ENCODE peak calls at places on chromosomes 2 and 18, in six cellular contexts. J, K, M, S, X and A are unnamed samples.

GRCh38 chr18:44786697-44787096 is 106.0 kb downstream of the SETBP1 start:
- DNase-seq in K (no peak), S (no peak), J (peak), X (no peak), M (no peak), A (no peak)

GRCh38 chr2:234218261-234219180 is 168.0 kb downstream of the SPP2 start:
- DNase-seq in X (peak), M (no peak), S (no peak), K (no peak), J (no peak), A (no peak)

GRCh38 chr2:62042944-62043343 is 137.5 kb downstream of the COMMD1 start:
- DNase-seq in M (no peak), J (no peak), K (peak), S (no peak), X (peak), A (no peak)

GRCh38 chr2:12619975-12620374 is 96.8 kb upstream of the TRIB2 start:
- DNase-seq in M (no peak), J (no peak), K (peak), S (no peak), X (peak), A (peak)

GRCh38 chr2:3349211-3349693 is 28.4 kb downstream of the EIPR1 start:
- DNase-seq in J (no peak), S (peak), K (no peak), X (peak), M (no peak), A (peak)

GRCh38 chr2:11777066-11777782 is 30.8 kb downstream of the LPIN1 start:
- DNase-seq in S (no peak), M (no peak), K (peak), X (peak), J (no peak), A (no peak)

GRCh38 chr18:78950386-78950785 is 29.2 kb upstream of the SALL3 start:
- DNase-seq in K (no peak), X (no peak), M (no peak), S (no peak), J (no peak), A (no peak)

GRCh38 chr18:27778441-27778840 is 398.5 kb downstream of the CDH2 start:
- DNase-seq in X (peak), J (no peak), S (peak), M (no peak), K (peak), A (no peak)

GRCh38 chr2:216004408-216005283 is 8.7 kb downstream of the MREG start:
- DNase-seq in M (no peak), X (no peak), S (no peak), J (no peak), K (no peak), A (no peak)

GRCh38 chr2:86633094-86633740 is 9.6 kb upstream of the RNF103 start:
- DNase-seq in J (no peak), X (no peak), M (peak), S (peak), K (no peak), A (no peak)